ENCODE peak calls at places on chromosomes 4 and X, in six cellular contexts. B, U, R, T, G and E are unnamed samples.

GRCh38 chrX:10296581-10296980 is 139.8 kb downstream of the CLCN4 start:
- DNase-seq in B (no peak), R (no peak), U (no peak), T (no peak), G (no peak), E (no peak)

GRCh38 chr4:10098770-10099139 is 17.8 kb downstream of the WDR1 start:
- DNase-seq in T (no peak), R (no peak), B (no peak), U (no peak), G (no peak), E (no peak)

GRCh38 chr4:146975535-146975934 is 29.9 kb upstream of the TTC29 start:
- DNase-seq in R (peak), B (no peak), G (no peak), U (no peak), T (no peak), E (no peak)

GRCh38 chr4:80142396-80143304 is 54.7 kb upstream of the PRDM8 start:
- DNase-seq in T (no peak), R (no peak), B (no peak), G (peak), U (no peak), E (no peak)

GRCh38 chr4:88352062-88352461 is 26.6 kb upstream of the HERC6 start:
- DNase-seq in B (no peak), U (no peak), T (no peak), R (no peak), G (no peak), E (no peak)

GRCh38 chr4:138114434-138114833 is 127.7 kb downstream of the SLC7A11 start:
- DNase-seq in T (no peak), U (no peak), B (no peak), R (no peak), G (no peak), E (no peak)

GRCh38 chr4:119303587-119304305 is 18.2 kb downstream of the FABP2 start:
- DNase-seq in U (no peak), G (no peak), R (no peak), B (no peak), T (no peak), E (no peak)

GRCh38 chrX:15790766-15791380 is 589 bp downstream of the ZRSR2 start:
- DNase-seq in U (no peak), G (no peak), R (peak), B (no peak), T (no peak), E (no peak)

GRCh38 chrX:24506082-24506481 is 41.0 kb downstream of the PDK3 start:
- DNase-seq in B (no peak), G (no peak), T (no peak), R (no peak), U (no peak), E (no peak)

GRCh38 chrX:115491766-115492165 is 69.2 kb upstream of the PLS3 start:
- DNase-seq in B (no peak), U (no peak), G (peak), R (no peak), T (no peak), E (no peak)

GRCh38 chr4:184899261-184900134 is 73.7 kb upstream of the ACSL1 start:
- DNase-seq in G (no peak), T (no peak), R (no peak), B (no peak), U (peak), E (no peak)

GRCh38 chrX:134886201-134886600 is 104.6 kb upstream of the SMIM10 start:
- DNase-seq in B (no peak), U (no peak), G (no peak), R (no peak), T (no peak), E (no peak)

GRCh38 chr4:57424231-57424897 is 314.2 kb upstream of the IGFBP7 start:
- DNase-seq in G (no peak), U (no peak), R (no peak), B (no peak), T (peak), E (no peak)

GRCh38 chrX:468979-469378 is 82.3 kb upstream of the PPP2R3B start:
- DNase-seq in G (no peak), R (no peak), B (no peak), U (no peak), T (no peak), E (no peak)

GRCh38 chrX:150762258-150762867 is 69.2 kb downstream of the MTMR1 start:
- DNase-seq in B (no peak), R (no peak), G (no peak), U (peak), T (no peak), E (no peak)

GRCh38 chrX:50988649-50989048 is 78.1 kb downstream of the BMP15 start:
- DNase-seq in U (no peak), G (no peak), R (no peak), B (peak), T (no peak), E (no peak)

GRCh38 chr4:20618729-20619128 is 81.5 kb upstream of the PACRGL start:
- DNase-seq in U (no peak), G (no peak), B (no peak), T (no peak), R (no peak), E (no peak)

GRCh38 chr4:37188100-37188499 is 56.4 kb upstream of the NWD2 start:
- DNase-seq in G (no peak), R (no peak), T (no peak), U (no peak), B (no peak), E (no peak)

GRCh38 chr4:118281611-118282442 is 71.0 kb downstream of the PRSS12 start:
- DNase-seq in U (no peak), R (no peak), T (no peak), G (no peak), B (peak), E (no peak)

GRCh38 chr4:100742045-100742444 is 224.2 kb upstream of the EMCN start:
- DNase-seq in U (no peak), B (peak), G (peak), T (no peak), R (no peak), E (no peak)

GRCh38 chr4:121666091-121666679 is 30.6 kb downstream of the ANXA5 start:
- DNase-seq in B (no peak), T (peak), R (no peak), G (no peak), U (peak), E (no peak)

GRCh38 chrX:44431206-44431605 is 87.7 kb upstream of the EFHC2 start:
- DNase-seq in R (no peak), G (no peak), U (no peak), B (no peak), T (no peak), E (no peak)

GRCh38 chr4:147865926-147866325 is 134.0 kb downstream of the ARHGAP10 start:
- DNase-seq in G (no peak), T (no peak), B (no peak), R (no peak), U (no peak), E (no peak)

GRCh38 chrX:39157796-39158195 is 356.5 kb downstream of the MID1IP1 start:
- DNase-seq in B (no peak), U (peak), R (no peak), T (no peak), G (no peak), E (no peak)

GRCh38 chr4:100539706-100540105 is 21.9 kb upstream of the EMCN start:
- DNase-seq in R (no peak), G (no peak), B (no peak), T (no peak), U (no peak), E (no peak)

GRCh38 chrX:123184199-123184857 is at the start of gene GRIA3:
- DNase-seq in R (no peak), G (no peak), T (peak), B (no peak), U (no peak), E (no peak)